ENCODE peak calls at places on chromosomes 1 and 21, in eight cellular contexts. Z is astrocyte, D is PC-3, F is fibroblast of lung, V is keratinocyte, O is neural progenitor cell, B is HCT116, J is DND-41. T is an unnamed sample.

GRCh38 chr1:26280333-26281042 is 602 bp downstream of the SH3BGRL3 start:
- DNase-seq in Z (peak), D (peak), B (no peak), F (no peak), V (no peak), O (no peak), J (peak), T (no peak)

GRCh38 chr1:119080586-119080985 is 59.9 kb downstream of the WARS2 start:
- DNase-seq in Z (peak), V (no peak), D (peak), F (peak), J (no peak), B (no peak), O (peak), T (no peak)

GRCh38 chr1:145985502-145986439 is 10.6 kb downstream of the TXNIP start:
- DNase-seq in J (no peak), V (no peak), Z (peak), D (peak), B (peak), F (peak), O (no peak), T (no peak)

GRCh38 chr1:5975133-5975880 is 16.9 kb downstream of the NPHP4 start:
- DNase-seq in Z (peak), D (peak), J (peak), F (peak), O (peak), V (no peak), B (no peak), T (peak)

GRCh38 chr21:35565204-35565611 is 495.1 kb downstream of the SETD4 start:
- DNase-seq in J (no peak), B (no peak), O (no peak), D (peak), F (peak), Z (peak), V (no peak), T (no peak)

GRCh38 chr1:220135755-220136154 is 41.8 kb downstream of the IARS2 start:
- DNase-seq in B (no peak), J (no peak), F (no peak), D (no peak), O (no peak), V (no peak), Z (no peak), T (no peak)

GRCh38 chr1:61709908-61710289 is 15.0 kb downstream of the TM2D1 start:
- DNase-seq in J (no peak), O (no peak), Z (no peak), B (no peak), F (no peak), D (no peak), V (no peak), T (no peak)

GRCh38 chr21:33751120-33751519 is 108.8 kb downstream of the ITSN1 start:
- DNase-seq in O (no peak), V (no peak), F (no peak), J (no peak), D (no peak), Z (peak), B (no peak), T (no peak)

GRCh38 chr1:7401814-7402547 is 369.1 kb upstream of the VAMP3 start:
- DNase-seq in B (peak), J (no peak), D (peak), Z (peak), F (peak), O (no peak), V (peak), T (no peak)

GRCh38 chr1:36528361-36529349 is 45.9 kb upstream of the CSF3R start:
- DNase-seq in B (no peak), Z (no peak), J (no peak), D (no peak), F (no peak), O (peak), V (no peak), T (no peak)

GRCh38 chr1:119544165-119544762 is 37.3 kb downstream of the HSD3B1 start:
- DNase-seq in O (peak), F (no peak), Z (no peak), D (peak), B (peak), J (peak), V (no peak), T (no peak)

GRCh38 chr1:237411621-237412020 is 369.6 kb downstream of the RYR2 start:
- DNase-seq in O (no peak), F (no peak), B (no peak), V (no peak), D (peak), Z (no peak), J (peak), T (peak)

GRCh38 chr1:230170153-230170547 is 103.1 kb downstream of the GALNT2 start:
- DNase-seq in F (no peak), V (no peak), Z (no peak), J (no peak), D (no peak), B (no peak), O (no peak), T (no peak)

GRCh38 chr1:74053407-74053806 is 144.6 kb downstream of the LRRIQ3 start:
- DNase-seq in D (peak), V (no peak), O (no peak), F (no peak), B (no peak), Z (peak), J (no peak), T (no peak)

GRCh38 chr1:3786468-3787346 is 9.6 kb downstream of the LRRC47 start:
- DNase-seq in O (no peak), J (no peak), D (no peak), V (no peak), Z (no peak), F (no peak), B (no peak), T (no peak)

GRCh38 chr21:37855568-37856391 is 60.5 kb downstream of the KCNJ6 start:
- DNase-seq in J (no peak), V (no peak), B (no peak), D (no peak), O (peak), Z (peak), F (peak), T (no peak)

GRCh38 chr1:15469836-15470495 is 5.9 kb upstream of the CELA2B start:
- DNase-seq in D (no peak), V (no peak), F (no peak), O (no peak), Z (no peak), J (no peak), B (no peak), T (no peak)

GRCh38 chr1:66253330-66253921 is 280.5 kb upstream of the SGIP1 start:
- DNase-seq in D (peak), Z (peak), F (peak), B (peak), J (no peak), O (peak), V (no peak), T (peak)

GRCh38 chr21:44521301-44521927 is 18.6 kb downstream of the KRTAP10-1 start:
- DNase-seq in F (no peak), D (no peak), Z (no peak), J (no peak), B (no peak), V (no peak), O (no peak), T (no peak)

GRCh38 chr1:24850353-24850905 is 79.6 kb downstream of the RUNX3 start:
- DNase-seq in F (peak), O (no peak), J (no peak), Z (no peak), D (no peak), V (no peak), B (no peak), T (no peak)

GRCh38 chr1:158084336-158084735 is 90.9 kb downstream of the KIRREL1 start:
- DNase-seq in V (no peak), B (no peak), F (no peak), Z (no peak), J (no peak), D (no peak), O (no peak), T (no peak)

GRCh38 chr1:106998431-106999002 is 58.0 kb upstream of the PRMT6 start:
- DNase-seq in Z (no peak), B (no peak), J (no peak), D (no peak), V (peak), O (no peak), F (no peak), T (no peak)

GRCh38 chr1:205301842-205302588 is 19.5 kb downstream of the NUAK2 start:
- DNase-seq in F (no peak), V (no peak), D (no peak), O (no peak), J (no peak), Z (no peak), B (no peak), T (no peak)

GRCh38 chr1:205303247-205303888 is 18.2 kb downstream of the NUAK2 start:
- DNase-seq in O (no peak), V (no peak), F (no peak), B (no peak), Z (no peak), J (no peak), D (no peak), T (no peak)

GRCh38 chr1:205300149-205300548 is 21.4 kb downstream of the NUAK2 start:
- DNase-seq in F (no peak), O (no peak), B (no peak), V (no peak), D (no peak), J (no peak), Z (no peak), T (no peak)

GRCh38 chr1:205304046-205304694 is 17.4 kb downstream of the NUAK2 start:
- DNase-seq in B (no peak), J (no peak), O (no peak), Z (no peak), D (no peak), V (no peak), F (no peak), T (no peak)

DNA sequence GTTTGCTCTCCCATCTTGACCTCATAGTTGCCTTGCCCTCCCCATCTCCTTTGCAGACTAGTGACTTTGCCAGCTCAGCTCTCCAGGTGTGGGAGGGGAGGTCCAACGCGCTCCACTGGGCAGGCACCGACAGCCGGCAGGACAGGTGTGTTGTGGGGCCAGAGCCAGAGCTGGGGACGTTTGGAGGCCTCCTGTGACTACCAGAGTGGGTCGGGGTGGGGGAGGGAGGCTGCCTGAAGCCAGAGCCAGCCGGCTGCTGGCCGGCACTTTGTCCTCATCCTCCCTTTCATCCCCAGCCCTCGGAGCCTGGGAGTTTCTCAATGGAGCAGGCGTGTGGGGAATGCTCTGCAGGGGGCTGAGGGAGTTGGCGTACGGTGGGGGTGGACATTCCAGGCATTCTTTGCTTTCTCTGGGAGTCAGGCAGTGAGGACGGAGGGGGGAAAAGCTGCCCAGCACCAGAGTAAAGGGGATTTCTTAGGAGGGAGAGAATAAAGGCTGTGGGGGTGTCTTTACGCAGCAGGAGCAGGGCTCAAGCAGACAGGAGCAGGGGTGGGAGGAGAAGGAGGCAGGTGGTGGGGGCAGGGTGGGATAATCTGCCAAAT is 20.2 kb downstream of the NUAK2 start:
- DNase-seq in B (no peak), V (no peak), F (peak), J (no peak), Z (peak), D (peak), O (peak), T (peak)
- H3K4me3 ChIP-seq in B (peak), V (no peak), F (no peak), J (no peak), Z (no peak), D (peak), O (peak), T (no peak)

GRCh38 chr1:40315239-40315794 is 1.8 kb downstream of the COL9A2 start:
- DNase-seq in V (peak), F (peak), J (peak), D (peak), O (peak), Z (peak), B (peak), T (peak)

GRCh38 chr1:40317394-40318074 is 448 bp upstream of the COL9A2 start:
- DNase-seq in V (no peak), B (no peak), O (peak), Z (no peak), F (no peak), D (no peak), J (no peak), T (no peak)

GRCh38 chr1:40315795-40316594 is 1.1 kb downstream of the COL9A2 start:
- DNase-seq in F (no peak), O (peak), B (no peak), D (no peak), V (no peak), J (no peak), Z (no peak), T (no peak)

GRCh38 chr1:40318476-40318875 is 1.4 kb upstream of the COL9A2 start:
- DNase-seq in J (no peak), F (no peak), B (no peak), D (no peak), O (no peak), Z (no peak), V (no peak), T (no peak)

GRCh38 chr1:40316595-40317393 is at the start of gene COL9A2:
- DNase-seq in V (no peak), D (peak), B (no peak), Z (no peak), F (no peak), O (peak), J (peak), T (peak)
- TF ChIP-seq EZH2 in V (peak), D (no peak), B (no peak), Z (peak), F (peak), O (peak), J (peak), T (no peak)

GRCh38 chr1:51620470-51620869 is 3.6 kb downstream of the OSBPL9 start:
- DNase-seq in O (no peak), J (no peak), D (no peak), B (no peak), Z (no peak), F (no peak), V (no peak), T (no peak)
- H3K9ac ChIP-seq in O (no peak), J (no peak), D (no peak), B (no peak), Z (no peak), F (no peak), V (no peak), T (no peak)

DNA sequence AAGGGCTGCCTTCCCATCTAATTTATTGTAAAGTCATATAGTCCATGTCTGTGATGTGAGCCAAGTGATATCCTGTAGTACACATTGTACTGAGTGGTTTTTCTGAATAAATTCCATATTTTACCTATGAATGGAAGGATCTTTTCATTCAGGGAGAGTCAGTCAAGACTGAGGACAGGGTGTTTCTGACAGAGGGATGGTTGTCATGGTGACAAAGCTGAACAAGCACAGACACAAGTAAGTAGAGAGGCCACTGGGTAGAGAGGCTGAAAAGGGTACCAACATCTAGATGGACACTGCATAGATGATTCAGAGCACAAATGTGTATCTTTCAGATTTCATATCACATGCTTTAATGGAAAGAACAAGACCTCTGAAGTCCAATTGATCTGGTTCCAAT is 22.6 kb upstream of the IL20 start:
- DNase-seq in D (no peak), Z (no peak), V (no peak), O (peak), F (no peak), J (no peak), B (no peak), T (no peak)
- H3K4me3 ChIP-seq in D (no peak), Z (no peak), V (no peak), O (no peak), F (no peak), J (no peak), B (no peak), T (no peak)

GRCh38 chr1:151626740-151627139 is 14.9 kb downstream of the SNX27 start:
- DNase-seq in V (no peak), F (no peak), Z (no peak), D (no peak), J (no peak), O (no peak), B (no peak), T (no peak)
- TF ChIP-seq EZH2 in V (no peak), F (no peak), Z (no peak), D (no peak), J (no peak), O (no peak), B (no peak), T (no peak)

DNA sequence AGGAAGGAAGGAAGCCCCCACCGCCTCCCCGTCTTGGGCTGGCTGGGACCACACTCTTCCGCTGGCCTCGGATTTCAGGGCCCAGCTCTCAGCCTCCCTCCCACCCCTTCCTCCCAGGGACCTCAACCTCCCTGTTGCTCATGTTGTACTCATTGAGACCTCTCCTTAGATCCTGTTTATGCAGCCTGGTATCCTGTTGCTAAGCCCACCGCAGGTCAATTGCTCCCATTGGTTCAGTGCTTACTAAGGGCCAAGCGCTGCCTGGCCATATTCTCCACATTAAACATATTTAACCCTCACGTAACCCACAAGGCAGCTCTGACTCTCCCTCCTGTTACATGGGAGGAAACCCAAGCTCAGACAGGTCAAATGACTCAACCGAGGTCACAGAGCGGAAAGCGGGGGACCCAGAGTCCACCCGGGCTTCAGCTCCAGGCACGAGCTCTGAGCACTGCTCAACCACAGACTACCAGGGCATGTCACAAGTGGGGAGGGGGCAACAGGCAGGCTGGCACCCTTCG is 23.2 kb upstream of the H6PD start:
- DNase-seq in Z (peak), F (peak), O (no peak), V (no peak), B (no peak), D (no peak), J (no peak), T (no peak)
- H3K9ac ChIP-seq in Z (peak), F (no peak), O (no peak), V (no peak), B (no peak), D (no peak), J (no peak), T (no peak)

GRCh38 chr1:31371560-31371959 is 1.3 kb downstream of the FABP3 start:
- DNase-seq in D (no peak), V (no peak), F (peak), B (no peak), J (no peak), O (no peak), Z (no peak), T (no peak)
- H3K4me3 ChIP-seq in D (no peak), V (no peak), F (peak), B (no peak), J (no peak), O (no peak), Z (no peak), T (no peak)

DNA sequence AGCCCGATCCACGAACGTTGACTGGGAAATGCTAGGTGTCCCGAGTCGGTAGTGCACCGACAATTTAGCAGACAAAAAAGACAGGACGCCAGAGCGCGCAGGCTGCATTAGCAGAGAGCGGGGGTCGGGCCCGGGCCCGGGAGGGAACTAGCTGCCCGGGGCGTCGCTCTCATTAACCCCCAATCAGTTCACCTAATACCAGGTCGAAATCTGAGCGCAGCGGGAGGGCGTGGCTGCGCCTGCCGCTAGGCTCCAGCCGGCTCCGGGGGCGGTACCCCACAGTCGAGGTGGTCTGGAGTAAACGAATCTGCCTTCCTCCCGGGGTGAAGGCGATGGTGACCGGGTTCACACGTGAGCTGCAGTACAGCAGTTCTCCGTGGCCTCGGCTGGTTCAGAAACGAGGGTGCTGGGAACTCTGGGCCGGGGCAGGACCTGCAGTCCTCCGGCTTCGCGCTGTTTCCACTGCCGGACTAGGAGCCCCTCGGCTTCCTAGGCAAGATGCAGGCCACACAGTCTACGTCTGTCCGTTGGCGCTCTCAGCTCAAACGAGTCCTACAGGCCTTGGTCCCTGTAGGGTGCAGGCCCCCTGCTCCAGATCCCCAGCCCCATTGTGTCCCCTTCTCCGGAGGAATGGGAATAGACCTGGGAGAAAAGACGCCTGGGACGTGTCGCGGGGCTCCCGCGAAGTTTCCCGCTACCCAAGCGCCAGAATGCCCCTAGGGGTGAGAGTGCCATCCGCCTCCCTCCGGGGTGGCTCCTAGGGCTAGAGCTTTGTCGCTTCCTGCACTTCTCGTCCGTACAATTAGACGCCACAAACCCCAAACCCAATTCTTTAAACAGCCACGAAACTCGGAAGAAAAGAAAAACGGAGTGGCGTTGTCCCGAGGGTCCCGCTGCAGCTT is 2.0 kb downstream of the GFI1 start:
- DNase-seq in J (peak), F (peak), B (no peak), V (no peak), O (peak), D (peak), Z (no peak), T (peak)
- TF ChIP-seq EZH2 in J (no peak), F (peak), B (no peak), V (peak), O (peak), D (no peak), Z (peak), T (no peak)

DNA sequence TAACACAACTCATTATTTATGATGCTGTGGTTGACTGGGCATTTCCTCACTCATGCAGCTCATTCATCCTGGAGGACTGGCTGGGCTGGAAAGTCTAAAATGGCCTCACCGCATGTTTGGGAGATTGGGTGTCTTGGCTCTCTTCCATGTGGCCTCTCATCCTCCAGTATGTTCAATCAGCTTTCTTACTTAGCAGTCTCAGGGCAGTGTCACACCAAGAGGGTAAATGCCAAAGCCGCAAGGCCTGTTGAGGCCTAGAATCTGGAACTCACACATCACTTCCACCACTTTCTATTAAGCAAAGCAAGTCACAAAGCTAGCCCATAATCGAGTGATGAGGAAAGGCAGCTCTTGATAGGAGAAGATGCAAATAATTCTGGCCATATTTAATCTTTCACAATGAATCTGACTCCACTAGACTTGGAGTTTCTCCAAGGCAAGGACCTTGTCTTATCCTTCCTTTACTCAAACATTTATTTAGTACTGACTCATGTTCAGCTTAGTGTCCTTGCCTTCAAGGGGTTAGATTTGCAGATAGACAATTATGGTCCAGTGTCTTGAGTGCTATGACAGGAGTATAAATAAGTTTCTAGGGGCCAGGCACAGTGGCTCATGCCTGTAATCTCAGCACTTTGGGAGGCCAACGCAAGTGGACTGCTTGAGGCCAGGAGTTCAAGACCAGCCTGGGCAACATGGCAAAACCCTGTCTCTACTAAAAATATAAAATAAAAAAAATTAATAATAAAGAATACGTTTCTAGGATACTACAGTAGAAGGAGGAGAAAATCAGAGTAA is 45.1 kb downstream of the TMEM53 start:
- DNase-seq in Z (peak), B (no peak), O (no peak), J (no peak), D (peak), F (peak), V (no peak), T (no peak)
- H3K9ac ChIP-seq in Z (no peak), B (no peak), O (no peak), J (no peak), D (no peak), F (no peak), V (no peak), T (no peak)

T was measured in MM.1S.